ENCODE peak calls at places on chromosomes 16 and 17, in ten cellular contexts. E, U, G, H, R, L, Q, B, A and N are unnamed samples.

GRCh38 chr17:45997624-45998023 is 1.4 kb upstream of the STH start:
- DNase-seq in E (no peak), U (no peak), G (no peak), H (no peak), R (no peak), L (no peak), Q (no peak), B (no peak), A (no peak), N (no peak)

GRCh38 chr17:12549499-12549901 is 116.2 kb upstream of the MYOCD start:
- DNase-seq in E (no peak), U (no peak), G (no peak), H (no peak), R (no peak), L (no peak), Q (no peak), B (no peak), A (no peak), N (no peak)

GRCh38 chr16:88468289-88469129 is 15.4 kb downstream of the ZFPM1 start:
- DNase-seq in E (peak), U (peak), G (peak), H (no peak), R (no peak), L (no peak), Q (peak), B (no peak), A (no peak), N (no peak)

GRCh38 chr16:57148481-57148880 is 37.4 kb downstream of the PSME3IP1 start:
- DNase-seq in E (no peak), U (no peak), G (no peak), H (no peak), R (no peak), L (no peak), Q (no peak), B (peak), A (no peak), N (no peak)

GRCh38 chr17:8675306-8675705 is 44.8 kb upstream of the MYH10 start:
- DNase-seq in E (no peak), U (no peak), G (no peak), H (no peak), R (no peak), L (no peak), Q (no peak), B (no peak), A (no peak), N (no peak)

GRCh38 chr16:65295527-65295926 is 173.7 kb upstream of the CDH11 start:
- DNase-seq in E (no peak), U (no peak), G (no peak), H (no peak), R (no peak), L (no peak), Q (no peak), B (no peak), A (no peak), N (no peak)

GRCh38 chr16:27284865-27285675 is 16.5 kb upstream of the NSMCE1 start:
- DNase-seq in E (no peak), U (no peak), G (no peak), H (no peak), R (no peak), L (no peak), Q (no peak), B (no peak), A (no peak), N (no peak)

GRCh38 chr17:968812-969766 is 10.5 kb downstream of the NXN start:
- DNase-seq in E (peak), U (no peak), G (no peak), H (no peak), R (no peak), L (no peak), Q (no peak), B (no peak), A (no peak), N (no peak)

GRCh38 chr16:27676807-27677206 is 126.9 kb downstream of the KATNIP start:
- DNase-seq in E (peak), U (no peak), G (no peak), H (no peak), R (no peak), L (no peak), Q (no peak), B (no peak), A (no peak), N (no peak)

GRCh38 chr17:57889892-57890856 is 40.3 kb upstream of the MRPS23 start:
- DNase-seq in E (peak), U (no peak), G (no peak), H (peak), R (peak), L (peak), Q (peak), B (peak), A (peak), N (no peak)

GRCh38 chr16:87830673-87831420 is 38.5 kb downstream of the SLC7A5 start:
- DNase-seq in E (no peak), U (no peak), G (no peak), H (no peak), R (no peak), L (no peak), Q (no peak), B (no peak), A (no peak), N (no peak)

GRCh38 chr17:7656958-7657715 is 6.4 kb downstream of the ATP1B2 start:
- DNase-seq in E (no peak), U (peak), G (no peak), H (peak), R (no peak), L (peak), Q (peak), B (no peak), A (no peak), N (no peak)

GRCh38 chr16:12010388-12011251 is 34.1 kb downstream of the SNX29 start:
- DNase-seq in E (no peak), U (no peak), G (no peak), H (no peak), R (peak), L (no peak), Q (no peak), B (no peak), A (no peak), N (no peak)

GRCh38 chr17:20930065-20930760 is 112.6 kb downstream of the USP22 start:
- DNase-seq in E (no peak), U (no peak), G (no peak), H (no peak), R (no peak), L (no peak), Q (no peak), B (no peak), A (no peak), N (no peak)

GRCh38 chr17:70344356-70345060 is 175.2 kb downstream of the KCNJ2 start:
- DNase-seq in E (peak), U (no peak), G (no peak), H (no peak), R (no peak), L (no peak), Q (no peak), B (no peak), A (no peak), N (no peak)

GRCh38 chr17:35749560-35750412 is 3.3 kb downstream of the GAS2L2 start:
- DNase-seq in E (peak), U (no peak), G (peak), H (no peak), R (no peak), L (no peak), Q (no peak), B (no peak), A (no peak), N (no peak)

GRCh38 chr16:21300309-21301167 is 22.4 kb upstream of the CRYM start:
- DNase-seq in E (peak), U (peak), G (peak), H (peak), R (peak), L (peak), Q (peak), B (peak), A (peak), N (no peak)

GRCh38 chr17:13995856-13996635 is 73.3 kb upstream of the COX10 start:
- DNase-seq in E (no peak), U (no peak), G (no peak), H (no peak), R (no peak), L (no peak), Q (no peak), B (no peak), A (no peak), N (no peak)

GRCh38 chr16:3645504-3646347 is 8.8 kb upstream of the DNASE1 start:
- DNase-seq in E (no peak), U (peak), G (peak), H (no peak), R (no peak), L (no peak), Q (no peak), B (no peak), A (no peak), N (no peak)

GRCh38 chr17:17191346-17191792 is 14.8 kb downstream of the PLD6 start:
- DNase-seq in E (peak), U (no peak), G (no peak), H (peak), R (no peak), L (peak), Q (no peak), B (no peak), A (no peak), N (no peak)

GRCh38 chr16:67594256-67594915 is 32.1 kb downstream of the CTCF start:
- DNase-seq in E (no peak), U (no peak), G (no peak), H (no peak), R (no peak), L (no peak), Q (no peak), B (no peak), A (no peak), N (no peak)

GRCh38 chr16:57536306-57537193 is at the start of gene CCDC102A:
- DNase-seq in E (no peak), U (peak), G (peak), H (no peak), R (no peak), L (peak), Q (no peak), B (peak), A (no peak), N (peak)

GRCh38 chr17:50117202-50118040 is 12.5 kb downstream of the SAMD14 start:
- DNase-seq in E (peak), U (peak), G (peak), H (peak), R (peak), L (peak), Q (peak), B (no peak), A (no peak), N (peak)

GRCh38 chr16:4179763-4180260 is 62.1 kb downstream of the SRL start:
- DNase-seq in E (no peak), U (no peak), G (no peak), H (no peak), R (no peak), L (no peak), Q (no peak), B (no peak), A (no peak), N (no peak)

GRCh38 chr17:65438708-65439294 is 122.6 kb downstream of the AXIN2 start:
- DNase-seq in E (peak), U (no peak), G (no peak), H (no peak), R (no peak), L (no peak), Q (no peak), B (no peak), A (no peak), N (no peak)

GRCh38 chr16:78439646-78440045 is 340.2 kb downstream of the WWOX start:
- DNase-seq in E (no peak), U (no peak), G (no peak), H (no peak), R (no peak), L (no peak), Q (no peak), B (no peak), A (no peak), N (no peak)

GRCh38 chr16:3065742-3066439 is 451 bp downstream of the IL32 start:
- DNase-seq in E (no peak), U (no peak), G (no peak), H (no peak), R (no peak), L (no peak), Q (no peak), B (no peak), A (no peak), N (no peak)

GRCh38 chr16:57480754-57481230 is 5.5 kb downstream of the DOK4 start:
- DNase-seq in E (no peak), U (no peak), G (no peak), H (no peak), R (no peak), L (no peak), Q (no peak), B (no peak), A (no peak), N (no peak)

GRCh38 chr16:71894229-71894920 is 956 bp upstream of the IST1 start:
- DNase-seq in E (peak), U (peak), G (no peak), H (peak), R (peak), L (peak), Q (peak), B (peak), A (peak), N (peak)

GRCh38 chr16:74896389-74897370 is 88.2 kb downstream of the WDR59 start:
- DNase-seq in E (peak), U (no peak), G (peak), H (no peak), R (no peak), L (no peak), Q (no peak), B (no peak), A (no peak), N (no peak)

GRCh38 chr16:87778830-87779579 is 13.2 kb upstream of the KLHDC4 start:
- DNase-seq in E (peak), U (peak), G (peak), H (peak), R (peak), L (peak), Q (peak), B (peak), A (peak), N (peak)

GRCh38 chr17:52517176-52517575 is 358.7 kb upstream of the CA10 start:
- DNase-seq in E (no peak), U (no peak), G (no peak), H (no peak), R (no peak), L (no peak), Q (no peak), B (no peak), A (no peak), N (no peak)

DNA sequence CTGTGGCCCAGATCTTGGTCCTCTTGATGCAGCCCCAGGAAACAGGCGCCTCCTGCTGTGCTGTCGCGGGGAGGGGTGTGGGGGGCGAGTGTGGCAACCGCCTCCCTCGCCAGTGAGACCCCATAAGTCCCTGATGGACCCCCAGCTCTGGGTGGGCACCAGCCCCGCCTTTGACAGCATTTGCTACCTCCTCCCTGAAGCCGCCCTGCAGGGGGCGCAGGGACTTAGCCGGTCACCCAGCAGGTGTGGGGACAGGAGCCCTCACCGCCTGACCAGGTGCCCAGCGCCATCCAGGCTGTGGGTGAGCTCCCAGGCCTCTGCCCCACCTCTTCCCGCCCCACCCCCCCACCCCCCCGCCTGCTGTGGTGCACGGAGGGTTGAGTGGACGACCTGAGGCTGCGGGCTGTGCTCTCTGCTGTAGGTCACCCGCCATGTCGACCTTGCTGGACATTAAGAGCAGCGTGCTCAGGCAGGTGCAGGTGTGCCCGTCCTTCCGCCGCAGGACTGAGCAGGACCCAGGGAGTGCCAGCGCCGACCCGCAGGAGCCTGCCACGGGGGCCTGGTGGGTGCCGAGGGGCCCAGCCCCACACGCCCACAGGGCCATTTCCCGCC is 4.8 kb downstream of the BAIAP3 start:
- DNase-seq in E (no peak), U (peak), G (no peak), H (no peak), R (no peak), L (no peak), Q (peak), B (no peak), A (peak), N (no peak)
- TF ChIP-seq CTCF in E (peak), U (peak), G (peak), H (no peak), R (peak), L (peak), Q (peak), B (no peak), A (peak), N (no peak)

DNA sequence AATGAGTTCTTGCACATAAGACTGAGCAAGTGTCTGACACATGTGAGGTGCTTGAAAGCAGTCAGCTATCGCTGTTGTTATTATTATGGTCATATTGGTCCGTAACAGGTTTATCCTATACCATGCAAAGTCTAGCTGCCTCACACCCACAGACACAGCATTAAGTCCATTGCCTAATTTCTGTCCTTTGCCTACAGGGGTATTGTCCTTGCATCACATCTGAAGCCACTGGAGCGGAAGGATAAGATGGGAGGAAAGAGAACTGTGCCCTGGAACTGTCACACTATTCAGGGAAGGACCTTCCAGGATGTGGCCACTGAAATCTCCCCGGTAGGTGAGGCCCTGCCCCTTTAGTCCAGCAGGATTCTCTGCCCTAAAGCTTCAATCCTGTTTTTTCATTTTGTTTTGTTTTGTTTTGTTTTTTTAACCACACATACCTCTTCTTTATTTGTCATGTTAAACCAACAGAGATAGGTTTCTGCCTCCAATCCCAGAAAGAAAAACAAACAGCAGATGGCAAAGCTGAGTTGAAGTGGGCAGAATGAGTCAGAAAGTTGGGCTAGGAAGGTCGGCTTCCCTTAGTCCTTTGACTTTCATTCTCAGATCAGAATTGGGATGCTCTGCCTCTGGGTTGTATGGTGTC is 2.2 kb upstream of the EFTUD2 start:
- DNase-seq in E (peak), U (no peak), G (no peak), H (no peak), R (peak), L (no peak), Q (no peak), B (no peak), A (no peak), N (no peak)
- TF ChIP-seq CTCF in E (peak), U (no peak), G (no peak), H (no peak), R (no peak), L (no peak), Q (no peak), B (no peak), A (no peak), N (no peak)

DNA sequence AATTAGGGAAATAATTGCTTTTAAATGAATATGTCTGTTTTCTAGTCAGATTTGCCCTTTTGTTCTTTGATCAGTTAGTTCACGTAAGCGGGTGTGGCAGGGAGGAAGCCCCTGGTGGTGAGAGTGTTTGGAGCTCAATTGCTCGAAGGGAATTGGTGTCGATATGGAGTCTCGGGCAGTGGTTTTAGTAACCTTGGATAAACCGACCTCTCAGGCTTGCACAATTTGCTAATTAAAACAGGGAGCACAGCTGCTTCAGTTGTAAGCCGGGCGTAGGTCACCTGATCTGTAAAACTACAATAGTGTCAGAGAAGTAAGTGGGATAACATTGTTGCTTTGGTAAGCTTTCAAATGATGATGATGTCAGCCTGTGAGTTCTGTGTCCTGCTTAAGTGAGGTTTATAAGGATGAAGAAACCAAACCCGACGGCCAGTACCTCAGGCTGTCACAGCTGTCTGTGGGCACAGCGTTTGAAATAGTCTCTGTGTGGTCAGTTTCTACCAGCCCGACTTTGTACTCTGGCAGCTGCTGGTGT is 2.9 kb downstream of the ZNF750 start:
- DNase-seq in E (peak), U (no peak), G (peak), H (no peak), R (no peak), L (no peak), Q (peak), B (no peak), A (no peak), N (no peak)
- TF ChIP-seq CTCF in E (peak), U (peak), G (no peak), H (no peak), R (no peak), L (no peak), Q (no peak), B (no peak), A (no peak), N (no peak)

GRCh38 chr17:74292495-74292894 is 18.5 kb downstream of the DNAI2 start:
- DNase-seq in E (no peak), U (no peak), G (no peak), H (no peak), R (no peak), L (no peak), Q (no peak), B (no peak), A (no peak), N (no peak)

GRCh38 chr17:74287203-74287602 is 13.2 kb downstream of the DNAI2 start:
- DNase-seq in E (no peak), U (no peak), G (no peak), H (no peak), R (no peak), L (no peak), Q (no peak), B (no peak), A (no peak), N (no peak)

GRCh38 chr17:74288785-74289184 is 14.8 kb downstream of the DNAI2 start:
- DNase-seq in E (peak), U (no peak), G (no peak), H (no peak), R (no peak), L (no peak), Q (no peak), B (no peak), A (no peak), N (no peak)

GRCh38 chr17:74289688-74290087 is 15.7 kb downstream of the DNAI2 start:
- DNase-seq in E (no peak), U (no peak), G (no peak), H (no peak), R (no peak), L (no peak), Q (no peak), B (no peak), A (no peak), N (no peak)

DNA sequence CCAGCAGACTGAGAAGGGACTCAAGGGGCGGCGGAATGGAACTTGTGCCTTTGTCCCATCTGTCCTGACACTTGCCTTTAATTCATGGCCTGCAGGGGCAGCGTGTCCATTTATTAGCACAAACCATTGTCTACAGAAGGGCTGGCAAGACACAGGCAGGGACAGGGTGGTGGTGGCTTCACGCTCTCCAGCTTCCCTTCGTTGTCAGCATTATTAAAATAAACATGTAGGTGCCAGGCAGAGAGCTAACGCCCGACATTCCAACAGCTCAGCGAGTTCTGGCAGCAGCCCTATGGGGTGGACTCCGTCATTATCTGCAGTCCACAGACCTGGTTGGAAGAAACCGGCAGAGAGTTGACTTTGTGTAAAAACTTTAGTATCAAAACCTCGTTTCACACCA is 16.3 kb downstream of the DNAI2 start:
- DNase-seq in E (peak), U (no peak), G (peak), H (no peak), R (no peak), L (no peak), Q (no peak), B (no peak), A (no peak), N (no peak)
- TF ChIP-seq CTCF in E (no peak), U (no peak), G (no peak), H (no peak), R (no peak), L (no peak), Q (no peak), B (no peak), A (no peak), N (no peak)